ENCODE peak calls at places on chromosomes 13 and 19, in five cellular contexts. L is stimulated activated CD8-positive, alpha-beta memory T cell treated with anti-CD3 and anti-CD28 coated beads, Interleukin-15, amount 100 ng/mL, for 24 hours; W is head of caudate nucleus; R is breast epithelium; J is stomach. T is an unnamed sample.

GRCh38 chr13:52459668-52460067 is 4.4 kb downstream of the CKAP2 start:
- DNase-seq in L (no peak), W (no peak), R (no peak), J (no peak), T (no peak)

GRCh38 chr19:53549354-53549753 is 11.4 kb downstream of the ZNF331 start:
- DNase-seq in L (no peak), W (no peak), R (no peak), J (no peak), T (no peak)

GRCh38 chr13:63367522-63368198 is 1952.0 kb upstream of the PCDH20 start:
- DNase-seq in L (no peak), W (no peak), R (no peak), J (no peak), T (no peak)

GRCh38 chr19:48737360-48737998 is 2.9 kb downstream of the RASIP1 start:
- DNase-seq in L (no peak), W (no peak), R (no peak), J (peak), T (peak)

GRCh38 chr13:103625194-103625593 is 559.0 kb upstream of the SLC10A2 start:
- DNase-seq in L (no peak), W (no peak), R (no peak), J (no peak), T (no peak)

GRCh38 chr13:30776661-30777060 is 41.3 kb downstream of the ALOX5AP start:
- DNase-seq in L (no peak), W (no peak), R (no peak), J (no peak), T (no peak)

GRCh38 chr19:30667227-30667626 is 295.0 kb downstream of the ZNF536 start:
- DNase-seq in L (no peak), W (no peak), R (no peak), J (peak), T (no peak)

GRCh38 chr13:95352486-95352885 is 51.2 kb upstream of the ABCC4 start:
- DNase-seq in L (no peak), W (no peak), R (no peak), J (no peak), T (no peak)

GRCh38 chr13:70732611-70733010 is 624.4 kb upstream of the KLHL1 start:
- DNase-seq in L (no peak), W (no peak), R (no peak), J (no peak), T (no peak)

GRCh38 chr19:38849746-38850230 is at the start of gene HNRNPL:
- DNase-seq in L (peak), W (no peak), R (no peak), J (peak), T (no peak)

T was measured in ovary.